ENCODE peak calls at places on chromosome 14, in nine cellular contexts. G, N, C, T, S, V, Q, R and F are unnamed samples.

GRCh38 chr14:101031721-101032120 is 128.2 kb upstream of the RTL1 start:
- DNase-seq in Q (no peak), C (no peak), V (no peak), S (no peak), R (no peak), N (no peak), G (no peak), T (peak; percentile 2), F (no peak)

GRCh38 chr14:54632452-54632851 is 65.5 kb downstream of the SAMD4A start:
- DNase-seq in R (no peak), T (no peak), Q (no peak), V (no peak), N (no peak), G (no peak), C (no peak), S (no peak), F (no peak)

GRCh38 chr14:35044939-35045797 is 904 bp upstream of the FAM177A1 start:
- DNase-seq in R (no peak), G (no peak), N (peak; percentile 84), V (no peak), C (no peak), Q (peak; percentile 62), S (no peak), T (no peak), F (peak; percentile 32)

GRCh38 chr14:101556566-101557320 is 4.6 kb upstream of the DIO3 start:
- DNase-seq in C (no peak), R (no peak), Q (no peak), S (no peak), N (no peak), G (no peak), V (no peak), T (no peak), F (no peak)

GRCh38 chr14:25097120-25097519 is 47.2 kb upstream of the STXBP6 start:
- DNase-seq in S (no peak), R (no peak), G (no peak), C (no peak), Q (no peak), T (no peak), V (no peak), N (no peak), F (no peak)

GRCh38 chr14:93231129-93231979 is 24.3 kb downstream of the UBR7 start:
- DNase-seq in Q (peak; percentile 4), T (peak; percentile 17), N (peak; percentile 57), R (no peak), S (no peak), V (peak; percentile 54), G (no peak), C (peak; percentile 67), F (peak; percentile 67)

GRCh38 chr14:76958975-76959710 is 69.4 kb downstream of the IRF2BPL start:
- DNase-seq in R (no peak), Q (no peak), G (no peak), C (no peak), T (no peak), V (peak; percentile 88), N (peak; percentile 81), S (no peak), F (no peak)

GRCh38 chr14:91867316-91867988 is at the start of gene TC2N:
- DNase-seq in V (no peak), G (no peak), C (no peak), S (no peak), T (no peak), N (no peak), R (no peak), Q (no peak), F (no peak)

GRCh38 chr14:75469164-75469563 is 41.3 kb downstream of the JDP2 start:
- DNase-seq in N (no peak), C (no peak), R (no peak), S (no peak), G (no peak), Q (no peak), T (no peak), V (no peak), F (no peak)

GRCh38 chr14:75711134-75711795 is 50.2 kb downstream of the TTLL5 start:
- DNase-seq in N (peak; percentile 77), T (no peak), G (no peak), V (peak; percentile 64), C (peak; percentile 62), Q (peak; percentile 77), R (peak; percentile 13), S (no peak), F (peak; percentile 67)

GRCh38 chr14:95322646-95323045 is 2.9 kb upstream of the CLMN start:
- DNase-seq in Q (no peak), C (no peak), V (no peak), S (no peak), G (no peak), R (no peak), T (no peak), N (peak; percentile 31), F (no peak)

GRCh38 chr14:101315802-101316296 is 245.4 kb upstream of the DIO3 start:
- DNase-seq in C (no peak), S (no peak), T (no peak), R (no peak), Q (no peak), G (no peak), V (peak; percentile 31), N (no peak), F (no peak)

GRCh38 chr14:55097894-55098560 is 31.0 kb upstream of the LGALS3 start:
- DNase-seq in N (no peak), R (no peak), Q (peak; percentile 18), S (no peak), C (no peak), T (no peak), V (no peak), G (peak; percentile 25), F (peak; percentile 41)

GRCh38 chr14:86530457-86530856 is 1000.5 kb downstream of the FLRT2 start:
- DNase-seq in G (no peak), S (no peak), V (no peak), C (no peak), N (no peak), R (no peak), Q (no peak), T (no peak), F (no peak)

GRCh38 chr14:29352681-29353080 is 575.0 kb downstream of the PRKD1 start:
- DNase-seq in G (no peak), V (peak; percentile 11), Q (no peak), T (no peak), R (no peak), C (peak; percentile 94), N (peak; percentile 55), S (no peak), F (no peak)

GRCh38 chr14:72790887-72791566 is 102.9 kb downstream of the DPF3 start:
- DNase-seq in T (peak; percentile 59), C (no peak), Q (peak; percentile 20), G (no peak), S (no peak), R (no peak), V (no peak), N (no peak), F (peak; percentile 63)

GRCh38 chr14:22549981-22550670 is 38.9 kb downstream of the DAD1 start:
- DNase-seq in T (no peak), N (peak; percentile 82), V (peak; percentile 70), R (no peak), C (no peak), S (no peak), Q (no peak), G (peak; percentile 53), F (no peak)

GRCh38 chr14:88154321-88154720 is 149.4 kb downstream of the GPR65 start:
- DNase-seq in N (no peak), R (no peak), C (no peak), T (no peak), S (no peak), V (no peak), Q (no peak), G (no peak), F (no peak)